ENCODE peak calls at places on chromosomes 7 and 10, in seven cellular contexts. One of them, this sample, is unnamed.
A peak's percentile ranks its signal among the peaks of the same experiment; 100 is the strongest.

GRCh38 chr7:85074016-85074415 is 112.8 kb downstream of the SEMA3D start:
- DNase-seq in right lobe of liver: no peak
- DNase-seq in RPMI7951: no peak
- DNase-seq in naive B cell: no peak
- DNase-seq in fibroblast of the aortic adventitia: no peak
- DNase-seq in DMS153: no peak
- DNase-seq in fibroblast of the conjunctiva: no peak
- DNase-seq in this sample: no peak

GRCh38 chr10:43202224-43202656 is 64.0 kb downstream of the CSGALNACT2 start:
- DNase-seq in DMS153: no peak
- DNase-seq in RPMI7951: no peak
- DNase-seq in right lobe of liver: peak; percentile 42
- DNase-seq in fibroblast of the aortic adventitia: no peak
- DNase-seq in fibroblast of the conjunctiva: no peak
- DNase-seq in naive B cell: peak; percentile 47
- DNase-seq in this sample: peak; percentile 27

GRCh38 chr7:80496586-80496985 is 15.3 kb downstream of the GNAT3 start:
- DNase-seq in DMS153: no peak
- DNase-seq in fibroblast of the aortic adventitia: no peak
- DNase-seq in naive B cell: no peak
- DNase-seq in RPMI7951: peak; percentile 28
- DNase-seq in fibroblast of the conjunctiva: no peak
- DNase-seq in right lobe of liver: no peak
- DNase-seq in this sample: no peak

GRCh38 chr7:133484135-133484534 is 231.3 kb downstream of the EXOC4 start:
- DNase-seq in fibroblast of the conjunctiva: no peak
- DNase-seq in naive B cell: no peak
- DNase-seq in fibroblast of the aortic adventitia: no peak
- DNase-seq in RPMI7951: no peak
- DNase-seq in right lobe of liver: no peak
- DNase-seq in DMS153: no peak
- DNase-seq in this sample: no peak

GRCh38 chr10:72261323-72262018 is 12.3 kb upstream of the DDIT4 start:
- DNase-seq in RPMI7951: no peak
- DNase-seq in right lobe of liver: no peak
- DNase-seq in naive B cell: no peak
- DNase-seq in DMS153: peak; percentile 18
- DNase-seq in fibroblast of the aortic adventitia: no peak
- DNase-seq in fibroblast of the conjunctiva: no peak
- DNase-seq in this sample: peak; percentile 56

GRCh38 chr7:143405158-143405557 is 3.5 kb downstream of the EPHA1 start:
- DNase-seq in naive B cell: no peak
- DNase-seq in right lobe of liver: no peak
- DNase-seq in fibroblast of the conjunctiva: no peak
- DNase-seq in fibroblast of the aortic adventitia: no peak
- DNase-seq in RPMI7951: no peak
- DNase-seq in DMS153: no peak
- DNase-seq in this sample: no peak

GRCh38 chr7:229184-229964 is 37.0 kb downstream of the FAM20C start:
- DNase-seq in naive B cell: no peak
- DNase-seq in fibroblast of the aortic adventitia: peak; percentile 98
- DNase-seq in right lobe of liver: no peak
- DNase-seq in fibroblast of the conjunctiva: peak; percentile 61
- DNase-seq in RPMI7951: peak; percentile 100
- DNase-seq in DMS153: no peak
- DNase-seq in this sample: no peak

GRCh38 chr10:60649485-60650271 is 128.6 kb upstream of the CDK1 start:
- DNase-seq in fibroblast of the conjunctiva: no peak
- DNase-seq in RPMI7951: no peak
- DNase-seq in fibroblast of the aortic adventitia: no peak
- DNase-seq in right lobe of liver: no peak
- DNase-seq in naive B cell: no peak
- DNase-seq in DMS153: peak; percentile 51
- DNase-seq in this sample: no peak

GRCh38 chr10:122126763-122127659 is 138.0 kb downstream of the TACC2 start:
- DNase-seq in naive B cell: no peak
- DNase-seq in fibroblast of the conjunctiva: peak; percentile 72
- DNase-seq in RPMI7951: peak; percentile 96
- DNase-seq in fibroblast of the aortic adventitia: peak; percentile 92
- DNase-seq in DMS153: no peak
- DNase-seq in right lobe of liver: no peak
- DNase-seq in this sample: no peak

GRCh38 chr10:129918401-129918800 is 45.7 kb downstream of the EBF3 start:
- DNase-seq in DMS153: no peak
- DNase-seq in naive B cell: no peak
- DNase-seq in fibroblast of the conjunctiva: no peak
- DNase-seq in right lobe of liver: no peak
- DNase-seq in RPMI7951: no peak
- DNase-seq in fibroblast of the aortic adventitia: no peak
- DNase-seq in this sample: no peak

GRCh38 chr10:131935260-131935659 is 34.5 kb downstream of the PPP2R2D start:
- DNase-seq in right lobe of liver: peak; percentile 19
- DNase-seq in naive B cell: no peak
- DNase-seq in RPMI7951: no peak
- DNase-seq in fibroblast of the aortic adventitia: no peak
- DNase-seq in DMS153: no peak
- DNase-seq in fibroblast of the conjunctiva: no peak
- DNase-seq in this sample: no peak

GRCh38 chr7:520503-521161 is 986 bp upstream of the PDGFA start:
- DNase-seq in right lobe of liver: no peak
- DNase-seq in RPMI7951: no peak
- DNase-seq in fibroblast of the aortic adventitia: no peak
- DNase-seq in DMS153: no peak
- DNase-seq in naive B cell: no peak
- DNase-seq in fibroblast of the conjunctiva: no peak
- DNase-seq in this sample: no peak

GRCh38 chr10:118343115-118343514 is 991 bp upstream of the FAM204A start:
- DNase-seq in RPMI7951: peak; percentile 8
- DNase-seq in fibroblast of the aortic adventitia: peak; percentile 20
- DNase-seq in naive B cell: no peak
- DNase-seq in DMS153: no peak
- DNase-seq in fibroblast of the conjunctiva: no peak
- DNase-seq in right lobe of liver: no peak
- DNase-seq in this sample: no peak

GRCh38 chr7:158270106-158270775 is 317.4 kb downstream of the PTPRN2 start:
- DNase-seq in right lobe of liver: peak; percentile 42
- DNase-seq in DMS153: no peak
- DNase-seq in fibroblast of the aortic adventitia: no peak
- DNase-seq in naive B cell: no peak
- DNase-seq in RPMI7951: peak; percentile 30
- DNase-seq in fibroblast of the conjunctiva: no peak
- DNase-seq in this sample: no peak

GRCh38 chr7:41582116-41582515 is 120.8 kb downstream of the INHBA start:
- DNase-seq in fibroblast of the conjunctiva: no peak
- DNase-seq in naive B cell: no peak
- DNase-seq in right lobe of liver: no peak
- DNase-seq in fibroblast of the aortic adventitia: peak; percentile 18
- DNase-seq in RPMI7951: no peak
- DNase-seq in DMS153: no peak
- DNase-seq in this sample: no peak

GRCh38 chr10:91043173-91043910 is 122.5 kb upstream of the ANKRD1 start:
- DNase-seq in naive B cell: no peak
- DNase-seq in fibroblast of the conjunctiva: no peak
- DNase-seq in RPMI7951: peak; percentile 35
- DNase-seq in right lobe of liver: peak; percentile 84
- DNase-seq in DMS153: peak; percentile 13
- DNase-seq in fibroblast of the aortic adventitia: peak; percentile 50
- DNase-seq in this sample: no peak

GRCh38 chr7:89238156-89238555 is 442.6 kb upstream of the TEX47 start:
- DNase-seq in RPMI7951: peak; percentile 11
- DNase-seq in fibroblast of the aortic adventitia: peak; percentile 0
- DNase-seq in fibroblast of the conjunctiva: peak; percentile 12
- DNase-seq in right lobe of liver: no peak
- DNase-seq in naive B cell: no peak
- DNase-seq in DMS153: no peak
- DNase-seq in this sample: no peak

GRCh38 chr7:44973610-44974401 is 5.0 kb downstream of the MYO1G start:
- DNase-seq in right lobe of liver: no peak
- DNase-seq in RPMI7951: peak; percentile 28
- DNase-seq in naive B cell: no peak
- DNase-seq in fibroblast of the conjunctiva: no peak
- DNase-seq in DMS153: peak; percentile 35
- DNase-seq in fibroblast of the aortic adventitia: peak; percentile 51
- DNase-seq in this sample: peak; percentile 31

GRCh38 chr7:100894860-100895700 is 608 bp downstream of the ACHE start:
- DNase-seq in RPMI7951: no peak
- DNase-seq in fibroblast of the conjunctiva: no peak
- DNase-seq in DMS153: peak; percentile 3
- DNase-seq in naive B cell: peak; percentile 63
- DNase-seq in fibroblast of the aortic adventitia: no peak
- DNase-seq in right lobe of liver: no peak
- DNase-seq in this sample: peak; percentile 18

GRCh38 chr7:133742709-133743538 is 384.2 kb upstream of the LRGUK start:
- DNase-seq in RPMI7951: peak; percentile 2
- DNase-seq in fibroblast of the aortic adventitia: peak; percentile 60
- DNase-seq in naive B cell: no peak
- DNase-seq in fibroblast of the conjunctiva: peak; percentile 29
- DNase-seq in right lobe of liver: no peak
- DNase-seq in DMS153: no peak
- DNase-seq in this sample: no peak

GRCh38 chr7:44131173-44132009 is 8.0 kb upstream of the POLD2 start:
- DNase-seq in right lobe of liver: peak; percentile 90
- DNase-seq in naive B cell: no peak
- DNase-seq in RPMI7951: no peak
- DNase-seq in fibroblast of the conjunctiva: no peak
- DNase-seq in fibroblast of the aortic adventitia: no peak
- DNase-seq in DMS153: no peak
- DNase-seq in this sample: no peak

GRCh38 chr7:129093867-129094456 is 39.1 kb upstream of the TNPO3 start:
- DNase-seq in fibroblast of the conjunctiva: no peak
- DNase-seq in DMS153: no peak
- DNase-seq in fibroblast of the aortic adventitia: no peak
- DNase-seq in right lobe of liver: no peak
- DNase-seq in RPMI7951: no peak
- DNase-seq in naive B cell: no peak
- DNase-seq in this sample: no peak

GRCh38 chr7:70484255-70484654 is 647.7 kb upstream of the GALNT17 start:
- DNase-seq in RPMI7951: no peak
- DNase-seq in fibroblast of the aortic adventitia: no peak
- DNase-seq in fibroblast of the conjunctiva: no peak
- DNase-seq in right lobe of liver: no peak
- DNase-seq in naive B cell: no peak
- DNase-seq in DMS153: no peak
- DNase-seq in this sample: no peak

GRCh38 chr7:98470131-98470985 is 69.5 kb upstream of the BAIAP2L1 start:
- DNase-seq in RPMI7951: peak; percentile 14
- DNase-seq in right lobe of liver: peak; percentile 59
- DNase-seq in fibroblast of the conjunctiva: no peak
- DNase-seq in DMS153: no peak
- DNase-seq in fibroblast of the aortic adventitia: no peak
- DNase-seq in naive B cell: no peak
- DNase-seq in this sample: no peak

GRCh38 chr10:49242604-49243003 is 54.4 kb upstream of the TMEM273 start:
- DNase-seq in DMS153: no peak
- DNase-seq in naive B cell: no peak
- DNase-seq in right lobe of liver: no peak
- DNase-seq in fibroblast of the aortic adventitia: no peak
- DNase-seq in RPMI7951: no peak
- DNase-seq in fibroblast of the conjunctiva: no peak
- DNase-seq in this sample: no peak

This sample was measured in stimulated activated naive CD4-positive, alpha-beta T cell treated with Interleukin-2 at 50 U/mL for 16 hours.